ENCODE peak calls at places on chromosomes 16 and 17, in seven cellular contexts. J, R, L, N, C, P and F are unnamed samples.
A peak's percentile ranks its signal among the peaks of the same experiment; 100 is the strongest.

GRCh38 chr17:15651583-15652110 is 32.1 kb upstream of the FBXW10B start:
- DNase-seq in J (peak; percentile 99), R (peak; percentile 48), L (peak; percentile 91), N (peak; percentile 1), C (peak; percentile 99), P (no peak), F (peak; percentile 89)

GRCh38 chr16:27286446-27286845 is 17.9 kb upstream of the NSMCE1 start:
- DNase-seq in J (peak; percentile 96), R (no peak), L (no peak), N (no peak), C (no peak), P (no peak), F (no peak)

GRCh38 chr17:57408064-57408811 is 151.9 kb downstream of the MSI2 start:
- DNase-seq in J (no peak), R (peak; percentile 88), L (no peak), N (peak; percentile 9), C (no peak), P (no peak), F (no peak)

GRCh38 chr17:48704521-48704920 is 17.8 kb downstream of the PRAC1 start:
- DNase-seq in J (no peak), R (no peak), L (no peak), N (no peak), C (no peak), P (no peak), F (no peak)

GRCh38 chr17:78879679-78880186 is 23.3 kb downstream of the CEP295NL start:
- DNase-seq in J (no peak), R (no peak), L (no peak), N (no peak), C (peak; percentile 88), P (no peak), F (peak; percentile 32)

GRCh38 chr16:1729026-1729425 is 23.0 kb downstream of the MAPK8IP3 start:
- DNase-seq in J (no peak), R (no peak), L (no peak), N (no peak), C (no peak), P (no peak), F (no peak)

GRCh38 chr17:39376434-39376833 is 25.0 kb downstream of the FBXL20 start:
- DNase-seq in J (no peak), R (no peak), L (peak; percentile 2), N (no peak), C (no peak), P (no peak), F (no peak)

GRCh38 chr17:21218831-21219380 is 4.9 kb upstream of the TMEM11 start:
- DNase-seq in J (no peak), R (no peak), L (no peak), N (no peak), C (no peak), P (no peak), F (no peak)

GRCh38 chr17:28570716-28571254 is 539 bp downstream of the PIGS start:
- DNase-seq in J (peak; percentile 42), R (peak; percentile 83), L (no peak), N (no peak), C (peak; percentile 55), P (peak; percentile 31), F (peak; percentile 35)

GRCh38 chr17:70848785-70849184 is 679.5 kb downstream of the KCNJ2 start:
- DNase-seq in J (peak; percentile 54), R (no peak), L (no peak), N (no peak), C (no peak), P (no peak), F (no peak)

GRCh38 chr16:22973451-22973991 is 159.6 kb downstream of the HS3ST2 start:
- DNase-seq in J (no peak), R (no peak), L (no peak), N (no peak), C (no peak), P (no peak), F (no peak)

GRCh38 chr17:56899403-56899802 is 14.4 kb downstream of the TRIM25 start:
- DNase-seq in J (no peak), R (no peak), L (no peak), N (no peak), C (no peak), P (no peak), F (no peak)

GRCh38 chr17:48545539-48545938 is 630 bp upstream of the HOXB2 start:
- DNase-seq in J (no peak), R (no peak), L (no peak), N (no peak), C (no peak), P (no peak), F (no peak)

GRCh38 chr16:4133897-4134372 is 17.7 kb upstream of the ADCY9 start:
- DNase-seq in J (no peak), R (no peak), L (no peak), N (no peak), C (no peak), P (no peak), F (no peak)